ENCODE peak calls at places on chromosomes 2 and 18, in four cellular contexts. T is heart left ventricle, W is AG10803, R is NB4. N is an unnamed sample.

GRCh38 chr18:79575891-79576685 is 103.5 kb upstream of the CTDP1 start:
- DNase-seq in W (peak), T (peak), R (no peak), N (peak)

GRCh38 chr2:234770081-234770506 is 181.7 kb upstream of the SH3BP4 start:
- DNase-seq in T (peak), R (no peak), W (no peak), N (no peak)

GRCh38 chr2:240601831-240602160 is 15.3 kb downstream of the CAPN10 start:
- DNase-seq in T (no peak), R (no peak), W (no peak), N (no peak)

GRCh38 chr2:127568128-127568527 is 32.6 kb downstream of the MYO7B start:
- DNase-seq in W (no peak), T (no peak), R (no peak), N (no peak)

GRCh38 chr2:68732533-68732932 is 2.1 kb upstream of the ARHGAP25 start:
- DNase-seq in R (no peak), W (no peak), T (no peak), N (no peak)

GRCh38 chr18:67010916-67011315 is 407.0 kb upstream of the CDH19 start:
- DNase-seq in T (no peak), W (no peak), R (no peak), N (no peak)

GRCh38 chr18:7017013-7017412 is 100.6 kb downstream of the LAMA1 start:
- DNase-seq in W (no peak), R (no peak), T (no peak), N (no peak)

GRCh38 chr18:63979409-63979908 is 9.6 kb downstream of the SERPINB8 start:
- DNase-seq in W (peak), T (peak), R (peak), N (peak)

GRCh38 chr18:21444465-21445023 is 156.0 kb downstream of the ESCO1 start:
- DNase-seq in R (peak), T (no peak), W (peak), N (peak)

GRCh38 chr18:7722955-7723354 is 155.8 kb downstream of the PTPRM start:
- DNase-seq in W (no peak), R (no peak), T (no peak), N (no peak)

GRCh38 chr2:72789241-72789640 is 36.6 kb downstream of the EXOC6B start:
- DNase-seq in W (no peak), T (no peak), R (no peak), N (peak)

GRCh38 chr18:57940166-57940565 is 103.9 kb upstream of the NEDD4L start:
- DNase-seq in R (no peak), W (no peak), T (no peak), N (no peak)

GRCh38 chr2:204260906-204261305 is 284.4 kb upstream of the PARD3B start:
- DNase-seq in W (no peak), T (no peak), R (no peak), N (no peak)

GRCh38 chr2:216603884-216604245 is 29.4 kb upstream of the IGFBP2 start:
- DNase-seq in T (no peak), W (no peak), R (no peak), N (no peak)

GRCh38 chr2:65436825-65437221 is 4.4 kb upstream of the SPRED2 start:
- DNase-seq in W (peak), R (peak), T (no peak), N (no peak)

GRCh38 chr2:19228092-19228670 is 130.2 kb downstream of the OSR1 start:
- DNase-seq in W (no peak), R (no peak), T (no peak), N (no peak)
- H3K4me3 ChIP-seq in W (no peak), R (no peak), T (no peak), N (no peak)

DNA sequence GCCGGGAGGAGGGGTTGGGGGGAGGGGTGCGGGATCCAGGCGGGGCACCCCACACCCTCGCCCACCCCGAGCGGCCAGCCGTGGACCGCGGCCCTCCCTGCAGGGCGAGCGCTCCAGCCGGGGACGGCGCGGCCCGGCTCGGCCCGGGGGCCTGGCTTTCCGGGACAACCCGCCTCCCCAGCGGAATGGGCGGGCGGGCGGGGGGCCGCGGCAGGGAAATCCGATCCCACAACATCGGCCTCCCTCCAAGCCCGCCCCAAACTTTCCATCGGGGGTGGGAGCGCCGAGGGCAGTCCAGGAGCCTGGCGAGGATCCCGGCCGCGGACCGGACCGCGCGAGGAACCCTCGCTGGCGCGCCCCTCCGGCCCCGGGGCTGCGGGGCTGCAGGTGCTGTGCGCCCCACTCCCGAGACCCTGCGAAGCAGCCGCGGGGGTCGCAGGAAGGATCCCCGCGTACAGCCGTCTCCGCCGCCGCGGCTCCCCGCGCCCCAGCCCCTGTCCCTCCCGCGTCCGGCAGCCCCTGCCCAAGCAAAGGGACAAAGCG is 528 bp downstream of the SEMA4C start:
- DNase-seq in W (peak), R (peak), T (peak), N (peak)
- TF ChIP-seq CTCF in W (no peak), R (no peak), T (no peak), N (no peak)

GRCh38 chr18:61551586-61551985 is 218.4 kb downstream of the CDH20 start:
- DNase-seq in W (peak), T (peak), R (peak), N (peak)

GRCh38 chr18:61556316-61556715 is 223.1 kb downstream of the CDH20 start:
- DNase-seq in R (no peak), W (no peak), T (no peak), N (no peak)

GRCh38 chr18:61554946-61555361 is 221.7 kb downstream of the CDH20 start:
- DNase-seq in W (no peak), R (no peak), T (no peak), N (no peak)

GRCh38 chr18:61556862-61557261 is 223.6 kb downstream of the CDH20 start:
- DNase-seq in W (no peak), R (no peak), T (no peak), N (no peak)

DNA sequence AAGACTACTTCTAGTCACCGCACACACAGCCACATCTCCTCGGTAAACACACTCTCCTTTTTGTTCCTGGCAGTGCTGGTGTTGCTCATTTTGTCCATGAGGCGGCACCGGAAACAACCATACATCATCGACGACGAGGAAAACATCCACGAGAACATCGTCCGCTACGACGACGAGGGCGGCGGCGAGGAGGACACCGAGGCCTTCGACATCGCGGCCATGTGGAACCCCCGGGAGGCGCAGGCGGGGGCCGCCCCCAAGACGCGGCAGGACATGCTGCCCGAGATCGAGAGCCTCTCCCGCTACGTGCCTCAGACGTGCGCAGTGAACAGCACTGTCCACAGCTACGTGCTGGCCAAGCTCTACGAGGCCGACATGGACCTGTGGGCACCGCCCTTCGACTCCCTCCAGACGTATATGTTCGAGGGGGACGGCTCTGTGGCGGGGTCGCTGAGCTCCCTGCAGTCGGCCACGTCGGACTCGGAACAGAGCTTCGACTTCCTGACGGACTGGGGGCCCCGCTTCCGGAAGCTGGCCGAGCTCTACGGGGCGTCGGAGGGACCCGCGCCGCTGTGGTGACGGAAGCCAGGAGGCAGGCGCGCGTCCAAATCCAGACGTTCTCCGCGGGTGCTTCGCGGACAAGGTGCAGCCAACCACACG is 221.0 kb downstream of the CDH20 start:
- DNase-seq in R (no peak), T (peak), W (no peak), N (no peak)
- H3K4me3 ChIP-seq in R (no peak), T (peak), W (no peak), N (no peak)

GRCh38 chr2:119175517-119175916 is 17.0 kb upstream of the C1QL2 start:
- DNase-seq in R (no peak), W (no peak), T (no peak), N (no peak)

GRCh38 chr2:119177171-119177837 is 18.8 kb upstream of the C1QL2 start:
- DNase-seq in W (no peak), T (no peak), R (no peak), N (no peak)

GRCh38 chr2:119173556-119174060 is 15.1 kb upstream of the C1QL2 start:
- DNase-seq in T (no peak), W (no peak), R (no peak), N (no peak)

GRCh38 chr2:119174993-119175347 is 16.4 kb upstream of the C1QL2 start:
- DNase-seq in T (no peak), W (no peak), R (no peak), N (no peak)

DNA sequence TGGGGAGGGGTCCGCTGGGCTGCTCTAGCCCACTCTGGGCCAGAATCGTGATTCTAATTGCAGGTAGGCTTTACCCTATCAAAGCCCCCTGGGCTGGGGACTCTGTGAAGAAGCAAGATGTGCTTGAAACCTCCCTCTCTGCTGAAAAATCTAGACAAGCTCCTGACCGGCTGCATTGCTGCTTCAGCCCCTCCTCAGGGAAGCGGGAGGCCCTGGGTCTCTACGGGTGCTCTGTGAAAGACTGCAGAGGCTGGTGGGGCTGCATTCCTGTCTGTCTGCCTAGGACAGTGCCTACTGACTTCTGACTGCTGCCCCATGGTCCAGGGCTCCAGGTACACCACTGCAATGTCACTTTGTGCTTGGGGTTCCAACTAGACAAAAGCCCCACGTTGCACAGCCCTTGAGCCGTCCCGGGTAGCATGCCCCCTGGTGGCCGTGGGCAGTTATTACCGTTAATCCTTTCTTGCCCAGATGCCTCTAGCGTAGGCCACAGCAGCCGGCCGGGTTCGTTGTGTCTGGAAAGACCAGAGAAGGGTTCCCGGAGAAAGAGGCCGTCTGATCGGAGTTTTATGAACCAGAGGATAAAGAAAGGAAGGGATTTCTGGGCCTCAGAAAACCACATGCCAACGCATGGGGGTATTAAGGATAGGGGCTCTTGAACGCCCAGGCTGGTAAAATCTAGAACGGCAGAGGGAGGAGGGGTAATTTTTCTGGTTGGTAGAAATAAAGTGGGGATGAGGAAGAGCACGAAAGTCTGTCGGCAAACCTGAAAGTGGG is 15.9 kb upstream of the C1QL2 start:
- DNase-seq in R (peak), T (peak), W (peak), N (peak)
- TF ChIP-seq CTCF in R (peak), T (peak), W (peak), N (peak)

GRCh38 chr2:66445076-66445724 is 10.3 kb downstream of the MEIS1 start:
- DNase-seq in T (no peak), R (no peak), W (peak), N (peak)
- H3K4me3 ChIP-seq in T (peak), R (no peak), W (peak), N (peak)

GRCh38 chr2:158746488-158746887 is 48.6 kb upstream of the DAPL1 start:
- DNase-seq in R (no peak), W (no peak), T (no peak), N (no peak)

GRCh38 chr2:158745866-158746382 is 49.2 kb upstream of the DAPL1 start:
- DNase-seq in T (no peak), R (no peak), W (no peak), N (no peak)

GRCh38 chr2:158743899-158744298 is 51.2 kb upstream of the DAPL1 start:
- DNase-seq in R (peak), W (no peak), T (no peak), N (no peak)

GRCh38 chr2:158743466-158743865 is 51.7 kb upstream of the DAPL1 start:
- DNase-seq in T (no peak), R (no peak), W (no peak), N (no peak)

DNA sequence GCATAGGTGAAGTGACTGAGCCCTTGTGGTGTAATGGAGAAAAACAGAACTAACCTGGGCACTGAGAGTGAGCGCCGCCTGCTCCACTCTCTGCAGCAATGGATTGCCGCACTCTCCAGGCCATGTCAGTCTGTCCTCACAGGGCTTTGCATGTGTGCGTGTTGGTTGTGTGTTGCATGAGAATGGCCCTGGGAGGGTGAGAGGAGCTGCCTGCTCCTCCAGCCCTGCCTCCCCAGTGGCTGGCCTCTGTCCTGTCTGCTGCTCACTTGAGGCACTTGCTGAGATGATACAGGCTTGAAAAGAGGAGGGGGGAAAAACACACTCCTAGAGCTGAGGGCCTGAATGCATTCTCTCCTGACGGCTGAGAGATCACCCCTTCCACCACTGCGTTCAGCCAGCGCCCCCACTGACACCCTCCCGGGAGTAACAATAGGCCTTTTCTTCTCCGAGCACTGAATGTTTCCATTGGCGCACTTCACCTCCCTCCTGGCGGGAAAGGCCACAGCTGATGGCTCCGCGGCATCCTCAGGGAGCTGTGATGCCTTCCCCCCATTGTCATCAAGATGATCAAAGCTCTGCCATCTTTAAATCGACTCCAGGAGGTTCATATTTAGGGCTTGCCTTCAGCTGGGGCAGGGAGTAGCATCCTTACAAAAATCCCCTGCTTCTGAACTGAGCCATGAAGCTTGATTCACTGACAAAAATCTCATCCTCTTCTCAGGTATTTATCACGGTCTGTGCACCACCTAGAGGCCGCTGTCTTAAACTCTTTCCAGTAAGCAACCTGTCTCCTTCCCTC is 49.9 kb upstream of the DAPL1 start:
- DNase-seq in W (peak), R (peak), T (peak), N (peak)
- TF ChIP-seq CTCF in W (peak), R (peak), T (peak), N (peak)

DNA sequence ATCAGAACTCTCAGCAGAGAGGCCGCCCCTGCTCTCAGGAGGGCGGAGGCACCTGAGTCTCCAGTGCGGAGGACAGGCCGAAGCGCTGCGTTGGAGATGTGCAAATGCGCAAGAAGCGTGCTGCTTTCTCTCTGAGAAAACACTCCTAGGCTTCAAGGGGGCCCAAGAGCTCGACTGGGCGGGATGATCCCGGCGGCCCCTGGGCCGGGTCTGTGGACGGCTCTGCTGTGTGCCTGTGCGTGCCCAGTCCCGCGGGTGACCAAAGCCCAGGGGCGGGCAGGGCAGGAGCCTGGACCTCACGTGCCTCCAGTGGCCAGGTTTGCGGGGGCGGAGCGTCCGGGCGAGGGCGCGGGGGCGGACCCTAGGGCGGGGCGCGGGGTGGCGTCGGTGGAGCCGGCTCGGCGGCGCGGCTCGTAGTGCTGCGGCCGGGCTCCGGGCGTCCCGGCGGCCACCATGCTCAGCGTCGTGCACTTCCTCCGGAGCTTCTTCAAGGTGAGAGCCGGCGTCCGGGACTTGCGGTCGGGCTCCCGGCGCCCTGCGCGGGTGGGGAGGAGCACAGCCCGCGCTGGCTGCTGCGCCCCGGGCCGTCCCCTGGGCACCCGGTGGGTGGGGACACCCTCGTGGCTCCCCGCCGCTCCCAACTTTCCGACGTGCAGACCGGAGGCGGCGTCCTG is at the start of gene ARHGEF4:
- DNase-seq in T (no peak), W (no peak), R (peak), N (no peak)
- H3K4me3 ChIP-seq in T (peak), W (no peak), R (no peak), N (no peak)

GRCh38 chr2:238570391-238570790 is 143.7 kb downstream of the ASB1 start:
- DNase-seq in W (no peak), T (no peak), R (no peak), N (no peak)

GRCh38 chr2:238568455-238569414 is 142.0 kb downstream of the ASB1 start:
- DNase-seq in R (no peak), T (no peak), W (no peak), N (no peak)

GRCh38 chr2:238569415-238570195 is 142.9 kb downstream of the ASB1 start:
- DNase-seq in T (no peak), W (no peak), R (no peak), N (peak)

GRCh38 chr2:238571626-238572372 is 145.1 kb downstream of the ASB1 start:
- DNase-seq in R (no peak), W (no peak), T (no peak), N (no peak)

DNA sequence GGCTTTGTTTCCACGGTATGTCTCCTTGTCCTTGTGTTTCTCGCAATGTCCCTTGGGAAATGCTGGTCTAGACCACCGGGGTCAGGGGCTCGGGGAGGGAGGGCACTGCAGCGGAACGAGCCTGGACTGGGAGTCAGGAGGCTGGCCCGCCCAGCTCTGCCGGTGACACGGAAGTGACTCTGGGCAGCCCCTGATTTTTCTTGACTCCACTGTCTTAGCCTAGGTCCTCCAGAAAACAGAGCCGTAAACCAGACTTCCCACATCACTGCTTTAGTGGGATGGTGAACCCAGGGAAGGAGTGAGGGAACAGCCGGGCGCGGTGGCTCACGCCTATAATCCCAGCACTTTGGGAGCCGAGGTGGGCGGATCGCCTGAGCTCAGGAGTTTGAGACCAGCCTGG is 144.2 kb downstream of the ASB1 start:
- DNase-seq in T (no peak), R (no peak), W (no peak), N (no peak)
- TF ChIP-seq CTCF in T (no peak), R (no peak), W (no peak), N (no peak)

GRCh38 chr2:37599688-37600525 is 71.5 kb downstream of the CDC42EP3 start:
- DNase-seq in T (no peak), R (no peak), W (no peak), N (no peak)
- H3K4me3 ChIP-seq in T (peak), R (no peak), W (no peak), N (no peak)

N was measured in foreskin fibroblast.